ENCODE peak calls at places on chromosome 14, in ten cellular contexts. One of them, this sample, is unnamed.

GRCh38 chr14:24609667-24610344 is at the start of gene GZMH:
- DNase-seq in mammary epithelial cell: no peak
- DNase-seq in astrocyte of the spinal cord: no peak
- DNase-seq in fibroblast of pulmonary artery: no peak
- DNase-seq in naive thymus-derived CD4-positive, alpha-beta T cell: no peak
- DNase-seq in GM23248: no peak
- DNase-seq in cardiac muscle cell: no peak
- DNase-seq in astrocyte of the cerebellum: no peak
- DNase-seq in foreskin fibroblast: no peak
- DNase-seq in Panc1: no peak
- DNase-seq in this sample: no peak

GRCh38 chr14:65840118-65840751 is 427.7 kb downstream of the FUT8 start:
- DNase-seq in astrocyte of the cerebellum: no peak
- DNase-seq in GM23248: no peak
- DNase-seq in cardiac muscle cell: peak
- DNase-seq in Panc1: no peak
- DNase-seq in mammary epithelial cell: no peak
- DNase-seq in foreskin fibroblast: no peak
- DNase-seq in naive thymus-derived CD4-positive, alpha-beta T cell: no peak
- DNase-seq in astrocyte of the spinal cord: no peak
- DNase-seq in fibroblast of pulmonary artery: no peak
- DNase-seq in this sample: no peak

GRCh38 chr14:92525318-92526095 is 11.9 kb downstream of the RIN3 start:
- DNase-seq in GM23248: no peak
- DNase-seq in naive thymus-derived CD4-positive, alpha-beta T cell: no peak
- DNase-seq in cardiac muscle cell: no peak
- DNase-seq in mammary epithelial cell: no peak
- DNase-seq in foreskin fibroblast: no peak
- DNase-seq in fibroblast of pulmonary artery: no peak
- DNase-seq in astrocyte of the cerebellum: no peak
- DNase-seq in Panc1: no peak
- DNase-seq in astrocyte of the spinal cord: no peak
- DNase-seq in this sample: no peak

GRCh38 chr14:56181666-56182065 is 63.5 kb downstream of the PELI2 start:
- DNase-seq in cardiac muscle cell: no peak
- DNase-seq in foreskin fibroblast: no peak
- DNase-seq in mammary epithelial cell: no peak
- DNase-seq in astrocyte of the cerebellum: no peak
- DNase-seq in naive thymus-derived CD4-positive, alpha-beta T cell: no peak
- DNase-seq in Panc1: no peak
- DNase-seq in astrocyte of the spinal cord: no peak
- DNase-seq in fibroblast of pulmonary artery: no peak
- DNase-seq in GM23248: no peak
- DNase-seq in this sample: no peak

GRCh38 chr14:34794217-34794616 is 79.8 kb upstream of the CFL2 start:
- DNase-seq in cardiac muscle cell: no peak
- DNase-seq in mammary epithelial cell: no peak
- DNase-seq in Panc1: no peak
- DNase-seq in astrocyte of the spinal cord: no peak
- DNase-seq in fibroblast of pulmonary artery: peak
- DNase-seq in GM23248: peak
- DNase-seq in naive thymus-derived CD4-positive, alpha-beta T cell: no peak
- DNase-seq in foreskin fibroblast: peak
- DNase-seq in astrocyte of the cerebellum: no peak
- DNase-seq in this sample: peak

GRCh38 chr14:51444381-51445000 is 204.4 kb downstream of the TMX1 start:
- DNase-seq in fibroblast of pulmonary artery: no peak
- DNase-seq in naive thymus-derived CD4-positive, alpha-beta T cell: no peak
- DNase-seq in cardiac muscle cell: no peak
- DNase-seq in astrocyte of the cerebellum: no peak
- DNase-seq in foreskin fibroblast: no peak
- DNase-seq in mammary epithelial cell: no peak
- DNase-seq in Panc1: no peak
- DNase-seq in GM23248: no peak
- DNase-seq in astrocyte of the spinal cord: peak
- DNase-seq in this sample: no peak

GRCh38 chr14:103830511-103831270 is 16.7 kb downstream of the PPP1R13B start:
- DNase-seq in astrocyte of the cerebellum: no peak
- DNase-seq in astrocyte of the spinal cord: no peak
- DNase-seq in naive thymus-derived CD4-positive, alpha-beta T cell: no peak
- DNase-seq in Panc1: no peak
- DNase-seq in GM23248: no peak
- DNase-seq in foreskin fibroblast: no peak
- DNase-seq in mammary epithelial cell: no peak
- DNase-seq in fibroblast of pulmonary artery: no peak
- DNase-seq in cardiac muscle cell: no peak
- DNase-seq in this sample: no peak

GRCh38 chr14:81772391-81772790 is 238.7 kb upstream of the SEL1L start:
- DNase-seq in cardiac muscle cell: no peak
- DNase-seq in mammary epithelial cell: no peak
- DNase-seq in foreskin fibroblast: no peak
- DNase-seq in Panc1: no peak
- DNase-seq in naive thymus-derived CD4-positive, alpha-beta T cell: no peak
- DNase-seq in GM23248: no peak
- DNase-seq in fibroblast of pulmonary artery: no peak
- DNase-seq in astrocyte of the spinal cord: no peak
- DNase-seq in astrocyte of the cerebellum: no peak
- DNase-seq in this sample: no peak

GRCh38 chr14:30243805-30244204 is 315.2 kb upstream of the G2E3 start:
- DNase-seq in GM23248: peak
- DNase-seq in astrocyte of the spinal cord: peak
- DNase-seq in Panc1: no peak
- DNase-seq in cardiac muscle cell: no peak
- DNase-seq in fibroblast of pulmonary artery: peak
- DNase-seq in foreskin fibroblast: peak
- DNase-seq in astrocyte of the cerebellum: no peak
- DNase-seq in naive thymus-derived CD4-positive, alpha-beta T cell: no peak
- DNase-seq in mammary epithelial cell: peak
- DNase-seq in this sample: peak

GRCh38 chr14:67749341-67750110 is 47.8 kb downstream of the RDH12 start:
- DNase-seq in naive thymus-derived CD4-positive, alpha-beta T cell: no peak
- DNase-seq in astrocyte of the spinal cord: peak
- DNase-seq in GM23248: no peak
- DNase-seq in fibroblast of pulmonary artery: peak
- DNase-seq in cardiac muscle cell: no peak
- DNase-seq in mammary epithelial cell: no peak
- DNase-seq in astrocyte of the cerebellum: peak
- DNase-seq in foreskin fibroblast: no peak
- DNase-seq in Panc1: no peak
- DNase-seq in this sample: peak

GRCh38 chr14:102775855-102776760 is 1.1 kb upstream of the TRAF3 start:
- DNase-seq in Panc1: no peak
- DNase-seq in astrocyte of the spinal cord: peak
- DNase-seq in GM23248: peak
- DNase-seq in astrocyte of the cerebellum: peak
- DNase-seq in fibroblast of pulmonary artery: peak
- DNase-seq in mammary epithelial cell: peak
- DNase-seq in cardiac muscle cell: peak
- DNase-seq in naive thymus-derived CD4-positive, alpha-beta T cell: no peak
- DNase-seq in foreskin fibroblast: peak
- DNase-seq in this sample: peak

GRCh38 chr14:97757491-97757890 is 960.3 kb downstream of the VRK1 start:
- DNase-seq in GM23248: no peak
- DNase-seq in foreskin fibroblast: no peak
- DNase-seq in cardiac muscle cell: peak
- DNase-seq in naive thymus-derived CD4-positive, alpha-beta T cell: no peak
- DNase-seq in astrocyte of the cerebellum: no peak
- DNase-seq in Panc1: no peak
- DNase-seq in fibroblast of pulmonary artery: no peak
- DNase-seq in mammary epithelial cell: no peak
- DNase-seq in astrocyte of the spinal cord: no peak
- DNase-seq in this sample: no peak

GRCh38 chr14:28596336-28596735 is 170.3 kb upstream of the FOXG1 start:
- DNase-seq in GM23248: no peak
- DNase-seq in astrocyte of the spinal cord: peak
- DNase-seq in mammary epithelial cell: peak
- DNase-seq in fibroblast of pulmonary artery: peak
- DNase-seq in cardiac muscle cell: no peak
- DNase-seq in foreskin fibroblast: peak
- DNase-seq in Panc1: no peak
- DNase-seq in naive thymus-derived CD4-positive, alpha-beta T cell: no peak
- DNase-seq in astrocyte of the cerebellum: peak
- DNase-seq in this sample: peak

GRCh38 chr14:29376251-29376650 is 551.4 kb downstream of the PRKD1 start:
- DNase-seq in cardiac muscle cell: no peak
- DNase-seq in foreskin fibroblast: no peak
- DNase-seq in naive thymus-derived CD4-positive, alpha-beta T cell: no peak
- DNase-seq in Panc1: no peak
- DNase-seq in astrocyte of the cerebellum: no peak
- DNase-seq in mammary epithelial cell: no peak
- DNase-seq in GM23248: no peak
- DNase-seq in astrocyte of the spinal cord: no peak
- DNase-seq in fibroblast of pulmonary artery: no peak
- DNase-seq in this sample: no peak

GRCh38 chr14:57346741-57347140 is 43.6 kb upstream of the NAA30 start:
- DNase-seq in naive thymus-derived CD4-positive, alpha-beta T cell: no peak
- DNase-seq in cardiac muscle cell: no peak
- DNase-seq in GM23248: no peak
- DNase-seq in mammary epithelial cell: no peak
- DNase-seq in Panc1: no peak
- DNase-seq in astrocyte of the spinal cord: no peak
- DNase-seq in astrocyte of the cerebellum: no peak
- DNase-seq in fibroblast of pulmonary artery: no peak
- DNase-seq in foreskin fibroblast: no peak
- DNase-seq in this sample: no peak

DNA sequence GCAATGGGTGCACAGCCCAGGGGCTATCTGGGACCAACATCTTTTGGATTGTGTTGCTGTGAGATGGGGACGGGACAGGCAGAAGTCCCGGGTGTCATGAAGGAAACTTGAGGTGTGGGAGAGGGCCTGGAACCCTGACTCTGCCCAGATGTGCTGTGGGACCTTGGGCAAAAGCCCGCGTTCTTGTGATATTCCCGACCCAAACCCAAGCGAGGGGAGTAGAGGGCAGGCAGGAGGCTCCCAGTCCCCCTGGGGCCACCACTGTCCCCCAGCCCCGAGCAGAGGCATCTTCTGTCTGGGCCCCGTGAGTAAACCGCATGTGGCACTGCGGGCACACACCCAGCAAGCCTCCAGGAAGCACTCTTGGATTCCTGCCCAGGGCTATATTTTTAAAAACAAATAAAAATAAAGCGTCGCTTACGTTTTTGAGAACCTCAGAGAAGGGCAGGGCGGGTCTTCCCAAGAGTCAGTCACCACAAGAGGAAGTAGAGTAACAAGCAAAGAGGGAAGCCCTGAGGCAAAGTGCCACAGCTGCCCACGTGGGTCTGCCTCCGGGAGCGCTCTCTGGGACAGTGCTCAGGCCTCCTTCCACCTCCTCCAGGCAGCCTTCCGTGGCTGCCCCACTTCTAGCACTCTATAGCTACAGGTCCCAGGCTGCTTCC is 39.5 kb downstream of the BEGAIN start:
- DNase-seq in naive thymus-derived CD4-positive, alpha-beta T cell: no peak
- DNase-seq in foreskin fibroblast: peak
- DNase-seq in GM23248: peak
- DNase-seq in Panc1: peak
- DNase-seq in astrocyte of the cerebellum: no peak
- DNase-seq in cardiac muscle cell: no peak
- DNase-seq in astrocyte of the spinal cord: peak
- DNase-seq in mammary epithelial cell: no peak
- DNase-seq in fibroblast of pulmonary artery: peak
- DNase-seq in this sample: peak
- H3K4me3 ChIP-seq in naive thymus-derived CD4-positive, alpha-beta T cell: peak
- H3K4me3 ChIP-seq in foreskin fibroblast: no peak
- H3K4me3 ChIP-seq in GM23248: no peak
- H3K4me3 ChIP-seq in Panc1: no peak
- H3K4me3 ChIP-seq in astrocyte of the cerebellum: no peak
- H3K4me3 ChIP-seq in cardiac muscle cell: no peak
- H3K4me3 ChIP-seq in astrocyte of the spinal cord: no peak
- H3K4me3 ChIP-seq in mammary epithelial cell: no peak
- H3K4me3 ChIP-seq in fibroblast of pulmonary artery: no peak
- H3K4me3 ChIP-seq in this sample: no peak

GRCh38 chr14:19873178-19873577 is 1.8 kb upstream of the OR4K2 start:
- DNase-seq in foreskin fibroblast: no peak
- DNase-seq in mammary epithelial cell: no peak
- DNase-seq in naive thymus-derived CD4-positive, alpha-beta T cell: no peak
- DNase-seq in cardiac muscle cell: no peak
- DNase-seq in Panc1: no peak
- DNase-seq in astrocyte of the cerebellum: no peak
- DNase-seq in fibroblast of pulmonary artery: no peak
- DNase-seq in GM23248: no peak
- DNase-seq in astrocyte of the spinal cord: no peak
- DNase-seq in this sample: no peak
- H3K4me3 ChIP-seq in foreskin fibroblast: no peak
- H3K4me3 ChIP-seq in mammary epithelial cell: no peak
- H3K4me3 ChIP-seq in naive thymus-derived CD4-positive, alpha-beta T cell: no peak
- H3K4me3 ChIP-seq in cardiac muscle cell: no peak
- H3K4me3 ChIP-seq in Panc1: peak
- H3K4me3 ChIP-seq in astrocyte of the cerebellum: no peak
- H3K4me3 ChIP-seq in fibroblast of pulmonary artery: no peak
- H3K4me3 ChIP-seq in GM23248: no peak
- H3K4me3 ChIP-seq in astrocyte of the spinal cord: no peak
- H3K4me3 ChIP-seq in this sample: no peak

DNA sequence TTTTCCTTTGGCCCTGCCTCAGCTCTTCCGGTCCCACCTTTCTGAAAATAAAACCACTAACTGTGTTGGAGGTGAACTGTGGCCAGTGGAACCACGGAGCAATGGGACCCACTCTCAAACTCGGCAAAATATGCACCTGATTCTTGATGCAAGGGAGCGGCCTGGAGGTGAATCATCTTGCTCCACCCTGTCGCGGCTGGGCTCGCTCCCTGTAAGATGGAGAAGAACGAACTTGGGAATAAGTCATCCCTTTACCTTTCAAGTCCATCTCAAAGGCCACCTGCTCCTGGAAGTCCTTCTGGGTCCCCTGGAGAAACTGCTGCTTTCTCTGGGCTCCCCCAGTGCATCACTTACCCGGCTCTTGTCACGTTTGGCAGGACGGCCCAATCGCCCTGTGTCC is 309.9 kb downstream of the BCL11B start:
- DNase-seq in cardiac muscle cell: no peak
- DNase-seq in fibroblast of pulmonary artery: no peak
- DNase-seq in GM23248: no peak
- DNase-seq in astrocyte of the cerebellum: no peak
- DNase-seq in naive thymus-derived CD4-positive, alpha-beta T cell: no peak
- DNase-seq in astrocyte of the spinal cord: no peak
- DNase-seq in Panc1: no peak
- DNase-seq in foreskin fibroblast: no peak
- DNase-seq in mammary epithelial cell: no peak
- DNase-seq in this sample: no peak
- H3K4me3 ChIP-seq in cardiac muscle cell: no peak
- H3K4me3 ChIP-seq in fibroblast of pulmonary artery: no peak
- H3K4me3 ChIP-seq in GM23248: no peak
- H3K4me3 ChIP-seq in astrocyte of the cerebellum: no peak
- H3K4me3 ChIP-seq in naive thymus-derived CD4-positive, alpha-beta T cell: no peak
- H3K4me3 ChIP-seq in astrocyte of the spinal cord: no peak
- H3K4me3 ChIP-seq in Panc1: no peak
- H3K4me3 ChIP-seq in foreskin fibroblast: no peak
- H3K4me3 ChIP-seq in mammary epithelial cell: no peak
- H3K4me3 ChIP-seq in this sample: no peak

DNA sequence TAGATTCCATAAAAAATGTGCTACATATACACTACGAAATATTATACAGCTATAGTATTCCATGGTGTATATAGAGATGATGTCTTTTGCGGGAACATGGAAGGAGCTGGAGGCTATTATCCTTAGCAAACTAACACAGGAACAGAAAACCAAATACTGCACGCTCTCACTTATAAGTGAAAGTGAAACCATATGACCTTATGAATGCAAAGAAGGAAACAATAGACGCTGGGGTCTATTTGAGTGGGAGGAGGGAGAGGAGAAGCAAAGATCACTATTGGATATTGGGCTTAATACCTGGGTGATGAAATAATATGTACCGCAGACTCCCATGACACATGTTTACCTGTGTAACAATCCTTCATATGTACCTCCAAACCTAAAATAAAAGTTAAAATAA is 142.7 kb downstream of the LRFN5 start:
- DNase-seq in Panc1: no peak
- DNase-seq in astrocyte of the cerebellum: no peak
- DNase-seq in mammary epithelial cell: no peak
- DNase-seq in astrocyte of the spinal cord: peak
- DNase-seq in foreskin fibroblast: peak
- DNase-seq in fibroblast of pulmonary artery: peak
- DNase-seq in cardiac muscle cell: no peak
- DNase-seq in GM23248: peak
- DNase-seq in naive thymus-derived CD4-positive, alpha-beta T cell: peak
- DNase-seq in this sample: peak
- H3K4me3 ChIP-seq in Panc1: peak
- H3K4me3 ChIP-seq in astrocyte of the cerebellum: no peak
- H3K4me3 ChIP-seq in mammary epithelial cell: no peak
- H3K4me3 ChIP-seq in astrocyte of the spinal cord: no peak
- H3K4me3 ChIP-seq in foreskin fibroblast: peak
- H3K4me3 ChIP-seq in fibroblast of pulmonary artery: peak
- H3K4me3 ChIP-seq in cardiac muscle cell: no peak
- H3K4me3 ChIP-seq in GM23248: peak
- H3K4me3 ChIP-seq in naive thymus-derived CD4-positive, alpha-beta T cell: peak
- H3K4me3 ChIP-seq in this sample: peak

This sample was measured in choroid plexus epithelial cell.